ENCODE peak calls at places on chromosome 16, in six cellular contexts. Q is cardiac muscle cell, Z is GM23248, F is tibial nerve, V is IMR-90, S is heart right ventricle. W is an unnamed sample.

GRCh38 chr16:46929378-46930332 is 43.8 kb downstream of the DNAJA2 start:
- DNase-seq in Q (peak; percentile 66), Z (peak; percentile 66), F (peak; percentile 36), V (peak; percentile 45), S (peak; percentile 68), W (peak; percentile 27)

GRCh38 chr16:27441998-27442397 is 40.0 kb downstream of the IL21R start:
- DNase-seq in Q (no peak), Z (no peak), F (no peak), V (no peak), S (no peak), W (no peak)

GRCh38 chr16:12413393-12413792 is 390.3 kb downstream of the CPPED1 start:
- DNase-seq in Q (no peak), Z (no peak), F (no peak), V (no peak), S (no peak), W (no peak)

GRCh38 chr16:14641877-14642276 is 9.1 kb downstream of the BFAR start:
- DNase-seq in Q (no peak), Z (peak; percentile 15), F (no peak), V (no peak), S (no peak), W (no peak)

GRCh38 chr16:14427371-14427948 is 202.6 kb downstream of the PARN start:
- DNase-seq in Q (no peak), Z (peak; percentile 13), F (no peak), V (peak; percentile 31), S (no peak), W (no peak)

GRCh38 chr16:129075-129474 is 9.4 kb downstream of the NPRL3 start:
- DNase-seq in Q (no peak), Z (no peak), F (no peak), V (no peak), S (no peak), W (no peak)

GRCh38 chr16:72921106-72921505 is 126.8 kb downstream of the ZFHX3 start:
- DNase-seq in Q (no peak), Z (no peak), F (no peak), V (no peak), S (no peak), W (no peak)

GRCh38 chr16:364595-365491 is 5.5 kb downstream of the MRPL28 start:
- DNase-seq in Q (no peak), Z (peak; percentile 46), F (no peak), V (no peak), S (no peak), W (no peak)

GRCh38 chr16:67115649-67116048 is 5.9 kb downstream of the PHAF1 start:
- DNase-seq in Q (no peak), Z (peak; percentile 99), F (no peak), V (peak; percentile 95), S (no peak), W (no peak)

GRCh38 chr16:77540656-77541055 is 105.8 kb upstream of the ADAMTS18 start:
- DNase-seq in Q (no peak), Z (peak; percentile 19), F (no peak), V (no peak), S (no peak), W (no peak)

GRCh38 chr16:82900611-82901010 is 273.8 kb downstream of the CDH13 start:
- DNase-seq in Q (no peak), Z (no peak), F (no peak), V (no peak), S (no peak), W (no peak)

GRCh38 chr16:333406-334094 is 19.0 kb downstream of the AXIN1 start:
- DNase-seq in Q (no peak), Z (no peak), F (no peak), V (no peak), S (no peak), W (no peak)

GRCh38 chr16:49282690-49283375 is 1.2 kb upstream of the CBLN1 start:
- DNase-seq in Q (peak; percentile 76), Z (no peak), F (no peak), V (no peak), S (peak; percentile 47), W (no peak)

GRCh38 chr16:11677451-11677951 is 9.2 kb downstream of the SNN start:
- DNase-seq in Q (peak; percentile 40), Z (peak; percentile 37), F (no peak), V (peak; percentile 69), S (no peak), W (no peak)

GRCh38 chr16:12002447-12003006 is 26.0 kb downstream of the SNX29 start:
- DNase-seq in Q (peak; percentile 58), Z (peak; percentile 39), F (no peak), V (peak; percentile 75), S (no peak), W (no peak)

GRCh38 chr16:20042848-20043247 is 30.8 kb downstream of the GPR139 start:
- DNase-seq in Q (no peak), Z (peak; percentile 17), F (no peak), V (no peak), S (no peak), W (no peak)

GRCh38 chr16:67244387-67245188 is 2.7 kb downstream of the FHOD1 start:
- DNase-seq in Q (no peak), Z (peak; percentile 98), F (peak; percentile 47), V (peak; percentile 87), S (peak; percentile 72), W (peak; percentile 80)

GRCh38 chr16:27806388-27806787 is 256.4 kb downstream of the KATNIP start:
- DNase-seq in Q (no peak), Z (no peak), F (no peak), V (no peak), S (no peak), W (no peak)

GRCh38 chr16:3999479-3999868 is 116.8 kb downstream of the ADCY9 start:
- DNase-seq in Q (peak; percentile 20), Z (peak; percentile 84), F (no peak), V (peak; percentile 81), S (peak; percentile 63), W (no peak)

GRCh38 chr16:13793788-13794461 is 126.0 kb upstream of the ERCC4 start:
- DNase-seq in Q (peak; percentile 4), Z (no peak), F (no peak), V (no peak), S (no peak), W (no peak)

GRCh38 chr16:4214215-4214621 is 27.7 kb downstream of the SRL start:
- DNase-seq in Q (no peak), Z (peak; percentile 93), F (no peak), V (peak; percentile 96), S (no peak), W (no peak)

GRCh38 chr16:65118866-65119265 is 3.0 kb downstream of the CDH11 start:
- DNase-seq in Q (no peak), Z (peak; percentile 27), F (no peak), V (peak; percentile 34), S (no peak), W (no peak)
- H3K4me3 ChIP-seq in Q (no peak overlapping the region), Z (peak overlapping the region; percentile 98), F (no peak overlapping the region), V (peak overlapping the region; percentile 18), S (no peak overlapping the region), W (no peak overlapping the region)

DNA sequence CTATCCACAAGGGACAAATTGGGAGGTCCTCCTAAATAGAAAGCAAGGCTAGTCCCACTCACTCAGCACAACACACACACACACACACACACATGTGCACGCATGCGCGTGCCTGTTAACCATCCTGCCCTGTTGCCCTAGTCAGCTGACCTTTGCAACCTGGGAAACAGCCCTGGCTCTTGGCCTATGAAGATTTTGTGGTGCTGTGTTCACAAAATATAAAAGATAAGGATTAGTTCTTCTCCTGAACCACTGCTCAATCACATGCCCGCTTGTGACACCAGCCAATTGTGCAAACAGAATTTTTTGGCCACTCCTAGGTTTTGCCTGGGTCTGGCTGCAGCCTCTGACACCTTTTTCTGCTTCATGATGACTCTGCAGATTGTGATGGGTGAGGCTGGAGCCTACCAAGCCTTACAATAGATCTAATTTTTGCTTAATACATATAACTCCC is 3.3 kb upstream of the CES1 start:
- DNase-seq in Q (no peak), Z (no peak), F (no peak), V (no peak), S (no peak), W (no peak)
- H3K27ac ChIP-seq in Q (no peak overlapping the region), Z (no peak overlapping the region), F (no peak overlapping the region), V (no peak overlapping the region), S (no peak overlapping the region), W (no peak overlapping the region)

GRCh38 chr16:74950511-74950910 is 34.4 kb downstream of the WDR59 start:
- DNase-seq in Q (no peak), Z (no peak), F (no peak), V (no peak), S (no peak), W (no peak)
- H3K36me3 ChIP-seq in Q (peaks cover 16% of the 10 kb centered on the region), Z (peaks cover 10% of the 10 kb centered on the region), F (no peaks in the 10 kb centered on the region), V (peaks cover 29% of the 10 kb centered on the region), S (peaks cover 51% of the 10 kb centered on the region), W (peaks cover 23% of the 10 kb centered on the region)

DNA sequence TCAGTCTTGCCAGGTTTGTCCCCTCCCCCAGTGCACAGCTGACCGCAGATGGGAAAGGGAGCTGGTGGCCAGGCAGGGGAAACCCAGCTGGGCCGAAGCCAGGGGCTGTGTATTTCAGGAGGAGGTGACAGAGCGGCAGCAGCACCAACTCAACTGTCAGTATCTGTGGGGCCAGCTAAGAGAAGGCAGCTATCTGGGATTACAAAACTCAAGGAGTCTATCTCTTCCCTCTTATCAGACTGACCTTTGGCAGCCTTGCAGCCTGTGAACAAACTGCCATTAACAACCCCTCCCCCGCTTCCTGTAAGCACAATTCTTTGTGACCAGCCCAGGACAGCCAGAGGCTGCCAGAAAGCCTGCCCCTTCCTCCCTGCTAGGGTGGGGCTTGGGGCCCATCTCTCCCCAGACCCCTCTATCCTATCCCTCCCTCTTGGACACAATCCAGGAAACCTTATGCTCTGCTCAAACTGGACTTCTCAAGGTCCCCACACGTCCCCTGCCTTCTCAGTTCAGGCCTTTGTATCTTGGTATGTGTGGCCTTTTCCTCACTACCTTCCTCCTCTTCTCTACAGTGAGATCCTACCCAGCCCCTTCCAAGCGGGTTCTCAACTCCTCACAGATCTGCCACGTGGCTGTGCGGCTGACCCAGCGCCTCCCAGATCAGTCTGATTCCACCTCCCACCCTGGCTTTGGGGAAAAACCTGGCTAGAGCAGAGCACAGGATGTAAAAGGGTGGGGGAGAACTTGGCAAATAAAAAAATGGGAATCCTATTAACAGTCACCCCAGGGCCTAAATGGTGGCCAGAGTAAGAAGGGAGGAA is 10.5 kb downstream of the ST3GAL2 start:
- DNase-seq in Q (peak; percentile 95), Z (peak; percentile 96), F (peak; percentile 65), V (peak; percentile 97), S (peak; percentile 96), W (no peak)
- H3K4me3 ChIP-seq in Q (no peak overlapping the region), Z (peak overlapping the region; percentile 6), F (no peak overlapping the region), V (no peak overlapping the region), S (no peak overlapping the region), W (no peak overlapping the region)

DNA sequence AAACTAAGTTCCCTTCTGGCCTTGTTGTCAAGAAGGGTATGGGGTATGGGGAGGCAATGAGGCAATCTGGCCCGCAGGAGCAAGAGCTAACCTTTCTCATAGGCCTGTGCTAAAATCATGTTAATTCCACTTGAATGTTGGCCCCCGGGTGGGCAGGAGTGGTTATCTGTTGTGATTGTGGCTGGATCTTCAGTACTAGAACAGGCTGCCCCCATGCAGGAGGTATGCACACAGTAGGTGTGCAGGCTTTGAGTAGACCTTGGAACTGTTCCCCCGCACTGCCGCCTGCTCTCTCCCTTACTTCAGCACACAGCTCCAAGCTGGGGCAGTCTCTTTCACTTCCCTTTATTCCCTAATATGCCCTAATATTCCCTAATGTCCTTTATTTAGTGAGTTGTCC is 52.4 kb upstream of the TANGO6 start:
- DNase-seq in Q (no peak), Z (no peak), F (no peak), V (no peak), S (no peak), W (no peak)
- H3K27ac ChIP-seq in Q (no peak overlapping the region), Z (no peak overlapping the region), F (peak overlapping the region; percentile 73), V (no peak overlapping the region), S (no peak overlapping the region), W (no peak overlapping the region)